ENCODE peak calls at places on chromosome 7, in four cellular contexts. One of them, this sample, is unnamed.

GRCh38 chr7:130853503-130854279 is 119.7 kb upstream of the KLF14 start:
- DNase-seq in upper lobe of left lung: no peak
- DNase-seq in ovary: no peak
- DNase-seq in A549: peak
- DNase-seq in this sample: no peak

GRCh38 chr7:134553976-134554375 is 5.1 kb downstream of the AKR1B15 start:
- DNase-seq in upper lobe of left lung: no peak
- DNase-seq in ovary: no peak
- DNase-seq in A549: peak
- DNase-seq in this sample: no peak

GRCh38 chr7:25478925-25479324 is 250.6 kb upstream of the NPVF start:
- DNase-seq in upper lobe of left lung: no peak
- DNase-seq in ovary: no peak
- DNase-seq in A549: no peak
- DNase-seq in this sample: no peak

GRCh38 chr7:11533229-11533820 is 298.7 kb downstream of the THSD7A start:
- DNase-seq in upper lobe of left lung: no peak
- DNase-seq in ovary: no peak
- DNase-seq in A549: no peak
- DNase-seq in this sample: no peak

GRCh38 chr7:106151459-106152312 is 39.6 kb upstream of the SYPL1 start:
- DNase-seq in upper lobe of left lung: no peak
- DNase-seq in ovary: no peak
- DNase-seq in A549: no peak
- DNase-seq in this sample: no peak

GRCh38 chr7:47573758-47574472 is 8.0 kb downstream of the TNS3 start:
- DNase-seq in upper lobe of left lung: no peak
- DNase-seq in ovary: peak
- DNase-seq in A549: peak
- DNase-seq in this sample: no peak

GRCh38 chr7:11427686-11428273 is 404.2 kb downstream of the THSD7A start:
- DNase-seq in upper lobe of left lung: no peak
- DNase-seq in ovary: no peak
- DNase-seq in A549: peak
- DNase-seq in this sample: no peak

GRCh38 chr7:95584752-95585425 is 11.4 kb downstream of the PDK4 start:
- DNase-seq in upper lobe of left lung: no peak
- DNase-seq in ovary: no peak
- DNase-seq in A549: no peak
- DNase-seq in this sample: no peak

GRCh38 chr7:135170223-135170997 is at the start of gene CYREN:
- DNase-seq in upper lobe of left lung: peak
- DNase-seq in ovary: peak
- DNase-seq in A549: peak
- DNase-seq in this sample: peak

GRCh38 chr7:135888740-135889139 is 88.4 kb downstream of the MTPN start:
- DNase-seq in upper lobe of left lung: no peak
- DNase-seq in ovary: no peak
- DNase-seq in A549: no peak
- DNase-seq in this sample: no peak

GRCh38 chr7:64867863-64868440 is 35.1 kb upstream of the ZNF273 start:
- DNase-seq in upper lobe of left lung: no peak
- DNase-seq in ovary: no peak
- DNase-seq in A549: no peak
- DNase-seq in this sample: no peak

GRCh38 chr7:101121996-101122932 is 4.6 kb upstream of the SERPINE1 start:
- DNase-seq in upper lobe of left lung: no peak
- DNase-seq in ovary: peak
- DNase-seq in A549: peak
- DNase-seq in this sample: peak
- TF ChIP-seq EP300 in upper lobe of left lung: peak
- TF ChIP-seq EP300 in ovary: no peak
- TF ChIP-seq EP300 in A549: peak
- TF ChIP-seq EP300 in this sample: no peak

DNA sequence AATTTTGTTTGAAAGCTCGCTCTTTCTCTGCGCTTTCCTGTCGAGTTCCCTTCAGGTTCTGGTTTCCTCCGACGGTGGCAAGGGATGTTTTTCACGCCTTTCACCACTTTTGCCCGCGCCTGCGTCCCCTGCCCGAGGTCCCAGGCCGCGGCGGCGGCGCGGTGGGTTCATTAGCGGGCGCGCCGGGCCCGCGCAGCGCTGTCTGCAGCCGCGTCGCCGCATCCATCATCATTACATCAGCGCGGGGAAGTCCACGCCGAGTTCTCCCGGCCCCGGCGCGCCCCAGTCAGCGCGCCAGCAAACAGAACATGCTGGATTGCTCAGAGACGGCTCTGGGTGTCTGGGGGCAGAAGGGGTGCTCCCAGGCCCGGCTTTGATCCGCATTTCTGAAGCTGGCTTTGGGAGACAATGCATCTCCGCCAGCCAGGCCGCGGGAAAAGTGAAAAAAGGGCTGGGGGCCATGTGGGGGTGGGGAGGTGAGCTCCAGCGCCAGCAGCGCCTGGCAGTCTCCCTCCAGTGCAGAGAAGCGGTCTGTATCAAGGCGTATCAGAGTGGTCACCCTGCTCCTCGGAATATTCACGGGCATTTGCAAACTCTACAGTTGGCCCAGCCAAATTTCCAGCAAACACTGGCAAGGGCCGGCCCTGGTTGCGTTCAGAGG is 8.9 kb downstream of the GLI3 start:
- DNase-seq in upper lobe of left lung: peak
- DNase-seq in ovary: peak
- DNase-seq in A549: no peak
- DNase-seq in this sample: no peak
- H3K4me3 ChIP-seq in upper lobe of left lung: peak
- H3K4me3 ChIP-seq in ovary: peak
- H3K4me3 ChIP-seq in A549: no peak
- H3K4me3 ChIP-seq in this sample: peak

GRCh38 chr7:44257618-44258422 is 57.0 kb downstream of the YKT6 start:
- DNase-seq in upper lobe of left lung: peak
- DNase-seq in ovary: peak
- DNase-seq in A549: peak
- DNase-seq in this sample: no peak
- TF ChIP-seq POLR2A in upper lobe of left lung: no peak
- TF ChIP-seq POLR2A in ovary: no peak
- TF ChIP-seq POLR2A in A549: no peak
- TF ChIP-seq POLR2A in this sample: no peak

GRCh38 chr7:49894543-49894942 is 121.1 kb downstream of the VWC2 start:
- DNase-seq in upper lobe of left lung: no peak
- DNase-seq in ovary: no peak
- DNase-seq in A549: no peak
- DNase-seq in this sample: no peak
- TF ChIP-seq EP300 in upper lobe of left lung: no peak
- TF ChIP-seq EP300 in ovary: no peak
- TF ChIP-seq EP300 in A549: no peak
- TF ChIP-seq EP300 in this sample: no peak

DNA sequence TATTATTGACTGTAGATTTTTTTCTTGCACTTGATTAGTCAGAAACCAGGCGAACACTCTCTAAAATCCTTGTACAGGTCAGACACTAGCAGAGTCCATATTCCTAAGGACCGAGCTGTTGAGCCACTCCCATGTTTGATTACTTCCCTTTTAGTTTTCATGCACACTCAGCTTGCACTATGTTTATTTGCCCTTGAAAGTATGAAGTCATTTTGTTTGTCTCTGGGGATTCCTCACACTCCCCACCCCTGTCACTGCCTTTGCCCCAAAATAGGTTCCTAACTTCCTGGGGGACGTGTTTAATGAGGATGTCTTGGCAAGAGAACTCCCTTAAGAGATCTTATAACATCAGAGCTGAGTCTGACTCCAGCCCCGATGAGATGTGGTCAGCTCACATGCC is 182.1 kb downstream of the EVX1 start:
- DNase-seq in upper lobe of left lung: no peak
- DNase-seq in ovary: no peak
- DNase-seq in A549: peak
- DNase-seq in this sample: no peak
- H3K4me3 ChIP-seq in upper lobe of left lung: no peak
- H3K4me3 ChIP-seq in ovary: no peak
- H3K4me3 ChIP-seq in A549: no peak
- H3K4me3 ChIP-seq in this sample: no peak

DNA sequence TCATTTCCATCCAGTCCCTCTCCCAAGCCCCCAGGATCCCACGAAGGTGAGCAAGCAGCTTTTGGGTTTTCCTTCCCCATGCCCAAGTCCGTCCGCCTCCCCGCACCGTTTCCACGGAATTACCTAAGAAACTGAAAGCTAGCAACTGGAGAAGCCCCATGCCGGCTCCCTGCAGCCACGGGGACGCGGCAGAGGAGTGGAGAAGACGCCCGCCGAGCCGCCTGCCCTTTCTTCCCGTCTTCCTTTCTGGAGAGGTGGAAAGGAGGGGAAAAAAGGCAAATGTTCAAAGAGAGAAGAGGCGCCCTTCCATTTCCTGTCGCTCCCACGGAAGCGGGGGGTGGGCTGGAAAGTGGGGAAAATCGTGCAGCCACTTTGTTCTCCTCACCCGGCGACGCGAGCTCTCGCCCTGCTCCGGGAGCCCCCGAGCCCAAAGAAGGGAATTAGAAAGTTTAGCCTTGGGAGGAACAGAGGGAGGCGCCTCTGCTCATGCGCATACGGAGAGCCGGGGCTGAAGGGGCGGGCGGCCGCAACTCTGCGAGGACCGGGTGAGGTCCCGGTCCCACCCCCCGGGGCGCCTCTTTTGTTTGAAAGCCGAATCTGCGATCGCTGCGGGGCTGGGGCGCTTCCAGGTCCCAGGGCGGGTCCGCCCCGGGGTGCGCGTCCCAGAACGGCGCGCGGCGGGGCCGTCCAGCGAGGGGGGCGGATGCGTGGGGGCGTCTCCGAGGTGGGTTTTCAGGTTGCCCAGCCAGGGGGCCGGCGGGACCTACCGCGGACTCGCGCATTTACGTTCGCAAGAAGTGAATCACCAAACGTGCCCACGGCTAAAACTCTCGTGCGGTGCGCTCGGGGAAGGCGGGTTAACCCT is at the start of gene LAMB1:
- DNase-seq in upper lobe of left lung: peak
- DNase-seq in ovary: peak
- DNase-seq in A549: peak
- DNase-seq in this sample: peak
- TF ChIP-seq POLR2A in upper lobe of left lung: no peak
- TF ChIP-seq POLR2A in ovary: peak
- TF ChIP-seq POLR2A in A549: peak
- TF ChIP-seq POLR2A in this sample: no peak

GRCh38 chr7:36315309-36315948 is 74.2 kb upstream of the ANLN start:
- DNase-seq in upper lobe of left lung: no peak
- DNase-seq in ovary: no peak
- DNase-seq in A549: peak
- DNase-seq in this sample: no peak
- TF ChIP-seq EP300 in upper lobe of left lung: no peak
- TF ChIP-seq EP300 in ovary: no peak
- TF ChIP-seq EP300 in A549: no peak
- TF ChIP-seq EP300 in this sample: no peak

GRCh38 chr7:29889288-29889687 is 83.0 kb downstream of the WIPF3 start:
- DNase-seq in upper lobe of left lung: no peak
- DNase-seq in ovary: no peak
- DNase-seq in A549: no peak
- DNase-seq in this sample: no peak

GRCh38 chr7:29892231-29892630 is 85.9 kb downstream of the WIPF3 start:
- DNase-seq in upper lobe of left lung: no peak
- DNase-seq in ovary: no peak
- DNase-seq in A549: no peak
- DNase-seq in this sample: no peak

GRCh38 chr7:29888006-29888405 is 81.7 kb downstream of the WIPF3 start:
- DNase-seq in upper lobe of left lung: peak
- DNase-seq in ovary: no peak
- DNase-seq in A549: no peak
- DNase-seq in this sample: no peak

GRCh38 chr7:29891766-29892165 is 85.5 kb downstream of the WIPF3 start:
- DNase-seq in upper lobe of left lung: no peak
- DNase-seq in ovary: no peak
- DNase-seq in A549: no peak
- DNase-seq in this sample: no peak

DNA sequence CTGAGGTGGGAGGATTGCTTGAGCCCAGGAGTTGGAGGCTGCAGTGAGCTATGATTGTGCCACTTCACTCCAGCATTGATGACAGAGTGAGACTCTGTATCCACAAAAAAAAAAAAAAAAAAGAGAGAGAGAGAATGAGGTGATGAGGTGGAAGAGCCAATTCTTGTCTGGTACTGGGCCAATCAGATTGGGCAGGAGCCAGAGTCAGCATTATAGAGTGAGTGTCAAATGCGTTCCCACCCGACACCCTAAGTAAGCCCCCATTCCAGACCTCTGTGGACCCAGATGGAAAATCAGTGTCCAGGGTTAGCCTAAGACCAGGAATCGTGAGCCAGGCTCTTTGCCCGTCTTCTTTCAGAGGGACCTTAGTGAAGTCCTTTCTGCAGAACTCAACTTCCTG is 83.9 kb downstream of the WIPF3 start:
- DNase-seq in upper lobe of left lung: no peak
- DNase-seq in ovary: no peak
- DNase-seq in A549: no peak
- DNase-seq in this sample: no peak
- H3K4me3 ChIP-seq in upper lobe of left lung: no peak
- H3K4me3 ChIP-seq in ovary: no peak
- H3K4me3 ChIP-seq in A549: no peak
- H3K4me3 ChIP-seq in this sample: no peak

GRCh38 chr7:112939589-112940313 is 146.9 kb downstream of the GPR85 start:
- DNase-seq in upper lobe of left lung: peak
- DNase-seq in ovary: peak
- DNase-seq in A549: peak
- DNase-seq in this sample: peak
- TF ChIP-seq POLR2A in upper lobe of left lung: no peak
- TF ChIP-seq POLR2A in ovary: peak
- TF ChIP-seq POLR2A in A549: peak
- TF ChIP-seq POLR2A in this sample: no peak